ENCODE peak calls at places on chromosomes 7 and 10, in four cellular contexts. N is heart right ventricle; U is CD8-positive, alpha-beta T cell; I is GM06990. R is an unnamed sample. For H3K27me3, the result is how much of the 10 kb centered on the place peaks cover.

GRCh38 chr10:125553091-125553490 is 129.9 kb downstream of the TEX36 start:
- DNase-seq in N (no peak), U (no peak), I (no peak), R (no peak)

GRCh38 chr10:60809157-60809556 is 30.9 kb downstream of the CDK1 start:
- DNase-seq in N (no peak), U (no peak), I (no peak), R (no peak)

GRCh38 chr7:92075455-92076158 is 58.7 kb downstream of the CYP51A1 start:
- DNase-seq in N (no peak), U (no peak), I (no peak), R (no peak)

GRCh38 chr10:124532106-124532641 is 70.6 kb downstream of the LHPP start:
- DNase-seq in N (no peak), U (no peak), I (no peak), R (no peak)

GRCh38 chr7:36207451-36208291 is 54.6 kb downstream of the EEPD1 start:
- DNase-seq in N (peak), U (peak), I (no peak), R (peak)

GRCh38 chr10:119947325-119947724 is 54.8 kb downstream of the SEC23IP start:
- DNase-seq in N (no peak), U (no peak), I (no peak), R (no peak)

GRCh38 chr10:128804411-128804810 is 662.6 kb upstream of the MGMT start:
- DNase-seq in N (no peak), U (no peak), I (no peak), R (no peak)

GRCh38 chr7:22129166-22129565 is 183.5 kb upstream of the CDCA7L start:
- DNase-seq in N (no peak), U (no peak), I (no peak), R (no peak)

GRCh38 chr7:85001493-85002345 is 185.1 kb downstream of the SEMA3D start:
- DNase-seq in N (no peak), U (no peak), I (no peak), R (no peak)

GRCh38 chr7:31763548-31763947 is 76.5 kb downstream of the PPP1R17 start:
- DNase-seq in N (no peak), U (no peak), I (no peak), R (no peak)
- H3K27me3 ChIP-seq in N (under half), U (under half), I (under half), R (under half)

DNA sequence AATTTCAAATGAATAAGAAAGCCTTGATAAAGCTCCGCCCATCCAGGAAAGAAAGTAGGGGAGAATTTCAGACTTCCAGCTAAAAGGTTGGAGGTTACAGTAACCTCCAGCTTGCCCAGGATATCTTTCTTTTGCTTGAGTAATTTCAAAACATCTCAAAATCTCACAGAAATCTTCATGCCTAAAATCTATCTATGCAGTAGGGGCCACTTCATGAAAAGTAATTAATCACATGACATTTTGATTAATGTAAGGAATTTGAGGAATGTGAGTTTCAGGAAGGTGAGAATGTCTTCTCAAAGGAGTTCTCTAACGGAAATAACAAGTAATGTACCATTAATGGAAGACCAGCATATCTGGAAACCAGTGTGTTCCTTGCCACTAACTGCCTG is 24.3 kb downstream of the TRIL start:
- DNase-seq in N (no peak), U (no peak), I (no peak), R (no peak)
- H3K27me3 ChIP-seq in N (under half), U (under half), I (under half), R (under half)

DNA sequence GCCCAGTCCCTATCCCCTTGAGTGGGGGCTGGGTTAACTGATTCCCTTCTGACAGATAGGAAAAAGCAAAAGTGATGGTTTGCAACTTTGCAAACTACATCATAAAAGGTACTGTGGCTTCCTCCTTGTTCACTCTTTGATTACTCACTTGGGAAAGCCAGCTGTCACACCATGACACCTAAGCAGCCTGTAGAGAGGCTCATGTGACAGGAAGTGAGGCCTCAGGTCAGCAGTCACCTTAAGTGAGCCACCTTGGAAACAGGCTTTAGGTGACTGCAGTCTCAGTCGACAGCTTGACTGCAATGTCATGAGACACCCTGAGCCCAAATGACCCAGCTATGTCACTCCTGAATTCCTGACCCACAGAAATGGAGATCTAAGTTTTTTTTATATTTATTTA is 4.3 kb upstream of the CHCHD2 start:
- DNase-seq in N (no peak), U (no peak), I (no peak), R (no peak)
- H3K27me3 ChIP-seq in N (under half), U (under half), I (under half), R (under half)

GRCh38 chr7:28455486-28455885 is 43.2 kb downstream of the CREB5 start:
- DNase-seq in N (no peak), U (no peak), I (no peak), R (no peak)

GRCh38 chr7:28456037-28456436 is 43.7 kb downstream of the CREB5 start:
- DNase-seq in N (no peak), U (no peak), I (no peak), R (no peak)

GRCh38 chr7:28458732-28459131 is 46.4 kb downstream of the CREB5 start:
- DNase-seq in N (no peak), U (no peak), I (no peak), R (no peak)

DNA sequence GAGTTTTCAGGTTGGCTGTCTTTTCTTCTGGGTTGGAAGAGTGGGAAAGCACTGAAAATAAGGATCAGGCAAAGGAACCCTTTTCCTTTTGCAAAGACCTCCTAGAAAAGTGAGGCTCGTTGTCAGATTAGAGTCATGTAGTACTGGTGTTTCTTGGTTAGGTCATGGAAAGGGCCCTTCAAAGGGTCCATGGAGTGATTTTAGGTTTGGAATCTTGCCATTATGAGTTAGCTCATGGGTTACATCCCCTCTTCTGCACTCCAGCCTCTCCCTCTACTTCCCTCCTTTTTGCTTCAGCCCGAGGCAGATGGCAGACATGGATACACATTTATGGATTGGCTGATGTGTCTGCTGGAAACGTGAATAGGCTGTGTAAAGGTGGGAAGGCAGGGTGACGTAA is 47.0 kb downstream of the CREB5 start:
- DNase-seq in N (no peak), U (no peak), I (no peak), R (no peak)
- H3K27me3 ChIP-seq in N (under half), U (under half), I (under half), R (under half)

DNA sequence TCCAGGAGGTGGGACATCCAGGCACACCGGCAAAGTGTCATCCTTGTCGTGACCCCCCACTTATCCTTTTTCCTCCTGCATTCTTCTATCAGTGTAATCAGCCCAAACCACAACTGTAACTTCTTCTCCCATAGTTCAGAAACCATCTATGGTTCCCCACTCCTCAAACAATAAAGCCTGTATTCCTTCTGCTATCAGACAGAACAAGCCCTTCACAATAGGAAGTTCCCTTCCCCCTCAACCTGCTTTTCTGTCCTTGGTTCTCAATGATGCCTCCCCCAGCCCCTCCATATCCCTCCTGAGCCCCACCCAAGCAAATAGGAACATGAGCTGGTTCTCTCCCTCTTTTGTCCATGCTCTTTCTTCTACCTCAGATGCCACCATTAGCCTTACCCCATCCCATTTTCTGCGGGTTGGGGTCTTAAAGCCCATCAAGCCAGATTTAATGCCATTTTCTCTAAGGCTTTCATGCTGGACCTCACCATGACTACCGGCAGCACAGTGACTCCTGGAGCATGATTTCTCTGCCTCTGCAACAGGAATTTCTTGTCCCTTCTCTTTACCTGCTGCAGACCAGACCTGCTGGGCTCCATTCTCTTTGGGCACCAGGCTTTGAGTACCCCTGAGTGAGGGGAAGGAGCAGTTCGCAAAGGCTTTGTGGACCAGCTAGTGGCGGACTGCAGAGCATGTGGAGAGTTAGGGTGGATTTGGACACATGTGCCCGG is 92.8 kb upstream of the PAX2 start:
- DNase-seq in N (no peak), U (no peak), I (no peak), R (no peak)
- H3K27me3 ChIP-seq in N (half or more), U (under half), I (under half), R (under half)

GRCh38 chr7:293681-294439 is 3.9 kb downstream of the FOXL3 start:
- DNase-seq in N (no peak), U (no peak), I (no peak), R (no peak)

GRCh38 chr7:296546-296945 is 6.6 kb downstream of the FOXL3 start:
- DNase-seq in N (no peak), U (no peak), I (no peak), R (no peak)

GRCh38 chr7:294440-295154 is 4.6 kb downstream of the FOXL3 start:
- DNase-seq in N (no peak), U (no peak), I (no peak), R (no peak)

GRCh38 chr7:297611-298374 is 7.8 kb downstream of the FOXL3 start:
- DNase-seq in N (no peak), U (no peak), I (no peak), R (no peak)

GRCh38 chr7:295155-296154 is 5.5 kb downstream of the FOXL3 start:
- DNase-seq in N (no peak), U (no peak), I (no peak), R (no peak)
- H3K27me3 ChIP-seq in N (half or more), U (under half), I (under half), R (under half)

DNA sequence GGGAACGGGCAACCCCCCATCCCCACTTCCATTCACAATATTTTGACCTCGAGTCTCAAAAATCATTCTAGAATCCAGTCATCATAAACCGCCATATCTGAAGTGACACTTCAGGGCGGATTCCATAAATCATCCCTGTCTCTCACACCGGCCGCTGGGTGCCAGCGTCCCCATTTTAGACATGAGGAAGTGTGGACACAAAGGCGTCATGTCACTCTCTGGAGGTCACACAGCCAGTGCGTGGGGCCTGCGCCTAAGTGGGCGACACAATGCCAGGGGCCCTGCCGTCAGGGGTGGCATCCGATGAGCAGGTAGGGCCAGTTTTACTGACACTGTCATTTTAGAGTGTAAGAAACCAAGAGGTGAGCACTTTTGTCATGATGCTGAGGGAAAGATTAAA is 19.5 kb downstream of the KCNH2 start:
- DNase-seq in N (peak), U (no peak), I (no peak), R (no peak)
- H3K27me3 ChIP-seq in N (under half), U (under half), I (under half), R (under half)

GRCh38 chr10:73172867-73173266 is 4.9 kb downstream of the FAM149B1 start:
- DNase-seq in N (no peak), U (no peak), I (no peak), R (no peak)
- H3K27me3 ChIP-seq in N (under half), U (under half), I (under half), R (under half)

DNA sequence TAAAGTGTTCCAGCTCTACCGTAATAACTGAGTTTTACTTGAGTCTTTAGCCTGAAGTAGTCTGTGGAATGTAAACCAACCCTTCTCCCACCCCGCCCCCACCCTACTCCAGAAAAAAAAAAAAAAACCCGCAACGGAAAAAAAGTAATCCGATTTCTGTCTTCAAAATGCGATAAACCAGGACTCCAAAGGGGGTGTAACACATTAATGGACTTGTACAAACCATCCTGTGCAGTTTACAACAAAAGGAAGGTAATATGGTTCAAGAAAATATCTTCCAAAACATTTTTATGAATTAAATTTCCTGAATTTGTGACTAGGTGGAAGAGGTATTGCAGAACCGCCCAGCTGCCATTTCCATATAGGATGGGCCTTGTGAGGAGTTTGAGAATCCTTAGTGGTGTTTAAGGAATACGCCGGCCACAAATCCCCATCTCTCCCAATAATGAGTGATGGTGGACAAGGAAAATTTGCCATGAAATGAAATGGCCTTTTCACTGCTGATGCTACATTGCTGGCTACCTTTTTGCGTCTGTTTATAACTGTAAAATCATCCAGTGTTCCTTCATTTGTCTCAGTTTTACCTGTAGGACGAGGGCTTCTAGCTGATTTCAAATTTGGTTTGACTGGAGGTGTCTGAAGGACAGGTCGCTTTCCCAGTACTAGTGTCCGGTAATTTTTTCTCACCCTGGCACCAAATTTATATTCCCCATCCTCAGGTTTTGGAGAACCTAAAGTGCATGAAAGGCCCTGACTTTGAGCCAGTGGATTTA is 10.5 kb downstream of the SKIDA1 start:
- DNase-seq in N (no peak), U (no peak), I (no peak), R (no peak)
- H3K27me3 ChIP-seq in N (under half), U (half or more), I (under half), R (under half)